ENCODE peak calls at places on chromosomes 3 and 15, in four cellular contexts. Q, M, P and H are unnamed samples.

GRCh38 chr3:177286034-177286433 is 88.8 kb upstream of the TBL1XR1 start:
- DNase-seq in Q (no peak), M (no peak), P (no peak), H (no peak)

GRCh38 chr3:127652246-127652995 is 20.3 kb upstream of the ABTB1 start:
- DNase-seq in Q (no peak), M (no peak), P (peak), H (peak)

GRCh38 chr3:35187908-35188307 is 451.4 kb upstream of the ARPP21 start:
- DNase-seq in Q (no peak), M (no peak), P (peak), H (no peak)

GRCh38 chr3:151931171-151931570 is 57.7 kb downstream of the SUCNR1 start:
- DNase-seq in Q (no peak), M (no peak), P (no peak), H (no peak)

GRCh38 chr3:194487289-194488006 is 646 bp upstream of the ATP13A3 start:
- DNase-seq in Q (no peak), M (no peak), P (peak), H (peak)

GRCh38 chr3:194572131-194572789 is 61.0 kb downstream of the TMEM44 start:
- DNase-seq in Q (peak), M (peak), P (peak), H (no peak)

GRCh38 chr3:186691676-186692075 is 25.5 kb upstream of the KNG1 start:
- DNase-seq in Q (peak), M (no peak), P (no peak), H (no peak)

GRCh38 chr15:85897818-85898717 is 103.3 kb upstream of the KLHL25 start:
- DNase-seq in Q (no peak), M (no peak), P (no peak), H (no peak)

GRCh38 chr3:48402907-48403306 is 27.0 kb downstream of the PLXNB1 start:
- DNase-seq in Q (no peak), M (no peak), P (no peak), H (no peak)

GRCh38 chr3:48399387-48400172 is 27.6 kb downstream of the FBXW12 start:
- DNase-seq in Q (peak), M (no peak), P (no peak), H (no peak)

GRCh38 chr3:48398701-48399386 is 26.8 kb downstream of the FBXW12 start:
- DNase-seq in Q (no peak), M (no peak), P (no peak), H (peak)

GRCh38 chr3:48402281-48402732 is 27.6 kb downstream of the PLXNB1 start:
- DNase-seq in Q (peak), M (peak), P (peak), H (no peak)

GRCh38 chr3:48400824-48401433 is 28.9 kb downstream of the FBXW12 start:
- DNase-seq in Q (peak), M (peak), P (peak), H (peak)
- TF ChIP-seq CTCF in Q (peak), M (peak), P (peak), H (peak)

GRCh38 chr3:72311425-72311824 is 526.5 kb upstream of the PROK2 start:
- DNase-seq in Q (no peak), M (no peak), P (no peak), H (no peak)

GRCh38 chr3:72307438-72308105 is 522.6 kb upstream of the PROK2 start:
- DNase-seq in Q (no peak), M (no peak), P (no peak), H (no peak)

GRCh38 chr3:72312339-72312738 is 527.4 kb upstream of the PROK2 start:
- DNase-seq in Q (no peak), M (no peak), P (no peak), H (no peak)

GRCh38 chr3:72309626-72310025 is 524.7 kb upstream of the PROK2 start:
- DNase-seq in Q (no peak), M (no peak), P (no peak), H (no peak)

GRCh38 chr3:72310028-72310987 is 525.4 kb upstream of the PROK2 start:
- DNase-seq in Q (no peak), M (peak), P (peak), H (peak)
- TF ChIP-seq CTCF in Q (no peak), M (no peak), P (no peak), H (no peak)

DNA sequence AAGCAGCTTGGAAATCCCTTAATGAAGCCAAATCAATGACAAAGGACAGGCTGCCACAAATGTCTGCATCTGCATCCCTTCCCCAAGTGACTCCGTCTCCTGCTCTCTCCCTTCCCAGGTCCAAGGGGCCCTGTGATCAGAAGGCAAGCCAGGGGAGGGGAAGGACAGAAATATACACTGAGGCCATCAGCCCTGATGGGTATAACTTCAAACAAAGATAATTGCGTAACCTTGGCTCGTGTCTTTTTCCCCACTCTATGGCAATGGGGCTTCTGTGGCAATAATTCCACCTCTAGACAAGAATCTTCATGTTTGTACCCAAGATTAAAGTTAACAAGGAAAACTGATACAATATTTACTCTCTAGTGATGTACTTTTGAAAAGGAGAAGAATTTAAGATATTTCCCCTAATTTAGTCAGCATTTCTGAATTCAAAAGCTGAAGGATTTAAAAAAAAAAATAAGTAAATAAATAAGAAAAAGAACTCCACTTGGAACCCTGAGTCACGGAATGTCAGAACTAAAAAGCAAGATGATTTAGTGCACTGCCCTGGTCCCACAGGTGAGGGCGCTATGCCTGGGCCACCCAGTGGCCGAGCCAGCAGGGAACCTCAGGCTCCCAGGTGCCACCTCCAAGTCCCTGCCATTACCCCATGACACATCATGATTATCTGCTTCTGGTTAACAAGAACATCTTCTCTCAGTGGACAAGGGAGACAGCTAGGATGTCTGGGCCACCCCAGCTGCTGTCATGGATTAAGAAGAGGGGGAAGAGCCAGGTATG is 154.5 kb downstream of the STT3B start:
- DNase-seq in Q (no peak), M (no peak), P (no peak), H (no peak)
- TF ChIP-seq CTCF in Q (no peak), M (peak), P (no peak), H (no peak)

DNA sequence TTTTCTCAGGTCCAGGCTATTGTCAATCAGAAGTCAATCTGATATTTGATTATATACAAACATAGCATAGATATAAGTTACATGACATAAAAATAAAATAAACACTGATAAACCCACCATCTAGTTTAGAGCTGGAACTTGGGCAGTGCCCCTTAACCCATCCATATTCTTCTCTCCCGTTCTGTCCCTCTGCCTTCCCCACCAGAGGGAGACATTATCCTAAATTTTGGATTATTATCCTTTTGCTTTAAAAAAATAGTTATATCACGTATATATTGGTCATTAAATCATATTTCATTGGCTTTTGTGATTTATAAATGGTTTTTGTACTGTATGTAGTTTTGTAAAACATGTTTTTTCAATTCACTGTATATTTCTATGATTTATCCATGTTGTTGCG is 107.9 kb downstream of the GMPS start:
- DNase-seq in Q (no peak), M (no peak), P (no peak), H (no peak)
- TF ChIP-seq CTCF in Q (no peak), M (peak), P (peak), H (no peak)

GRCh38 chr3:59326246-59327024 is 276.6 kb upstream of the CFAP20DC start:
- DNase-seq in Q (no peak), M (no peak), P (no peak), H (no peak)
- TF ChIP-seq CTCF in Q (no peak), M (peak), P (peak), H (no peak)

GRCh38 chr3:31448035-31448881 is 84.5 kb upstream of the STT3B start:
- DNase-seq in Q (no peak), M (no peak), P (peak), H (peak)

GRCh38 chr3:31449318-31449717 is 83.4 kb upstream of the STT3B start:
- DNase-seq in Q (no peak), M (no peak), P (no peak), H (no peak)

GRCh38 chr3:31446411-31446810 is 86.3 kb upstream of the STT3B start:
- DNase-seq in Q (no peak), M (no peak), P (no peak), H (no peak)

GRCh38 chr3:31450345-31450744 is 82.4 kb upstream of the STT3B start:
- DNase-seq in Q (no peak), M (no peak), P (no peak), H (no peak)

GRCh38 chr3:31448882-31449243 is 83.9 kb upstream of the STT3B start:
- DNase-seq in Q (no peak), M (no peak), P (no peak), H (no peak)
- TF ChIP-seq CTCF in Q (no peak), M (no peak), P (no peak), H (no peak)

GRCh38 chr3:98705694-98706093 is 57.4 kb upstream of the ST3GAL6 start:
- DNase-seq in Q (no peak), M (peak), P (peak), H (no peak)
- TF ChIP-seq CTCF in Q (no peak), M (peak), P (peak), H (no peak)